ENCODE peak calls at places on chromosomes 6 and 20, in four cellular contexts. One of them, this sample, is unnamed.

GRCh38 chr6:50007821-50008220 is 14.0 kb downstream of the DEFB110 start:
- DNase-seq in NT2/D1: no peak
- DNase-seq in pancreas: no peak
- DNase-seq in effector memory CD4-positive, alpha-beta T cell: no peak
- DNase-seq in this sample: no peak

GRCh38 chr6:170099387-170099786 is 191.5 kb downstream of the DLL1 start:
- DNase-seq in NT2/D1: no peak
- DNase-seq in pancreas: peak; percentile 2
- DNase-seq in effector memory CD4-positive, alpha-beta T cell: no peak
- DNase-seq in this sample: no peak

GRCh38 chr6:110547266-110547964 is 71.0 kb upstream of the SLC22A16 start:
- DNase-seq in NT2/D1: no peak
- DNase-seq in pancreas: no peak
- DNase-seq in effector memory CD4-positive, alpha-beta T cell: no peak
- DNase-seq in this sample: no peak

GRCh38 chr6:136627191-136627590 is 77.0 kb upstream of the MAP7 start:
- DNase-seq in NT2/D1: no peak
- DNase-seq in pancreas: no peak
- DNase-seq in effector memory CD4-positive, alpha-beta T cell: no peak
- DNase-seq in this sample: no peak

GRCh38 chr6:17630511-17631073 is 30.5 kb downstream of the FAM8A1 start:
- DNase-seq in NT2/D1: no peak
- DNase-seq in pancreas: no peak
- DNase-seq in effector memory CD4-positive, alpha-beta T cell: no peak
- DNase-seq in this sample: peak; percentile 38

GRCh38 chr20:62029951-62030350 is 35.7 kb downstream of the TAF4 start:
- DNase-seq in NT2/D1: no peak
- DNase-seq in pancreas: no peak
- DNase-seq in effector memory CD4-positive, alpha-beta T cell: no peak
- DNase-seq in this sample: no peak

GRCh38 chr6:71473908-71474307 is 185.3 kb downstream of the OGFRL1 start:
- DNase-seq in NT2/D1: no peak
- DNase-seq in pancreas: no peak
- DNase-seq in effector memory CD4-positive, alpha-beta T cell: no peak
- DNase-seq in this sample: no peak

GRCh38 chr20:32208499-32209154 is 947 bp downstream of the POFUT1 start:
- DNase-seq in NT2/D1: no peak
- DNase-seq in pancreas: no peak
- DNase-seq in effector memory CD4-positive, alpha-beta T cell: no peak
- DNase-seq in this sample: peak; percentile 25

GRCh38 chr6:169723991-169724553 is at the start of gene PHF10:
- DNase-seq in NT2/D1: no peak
- DNase-seq in pancreas: peak; percentile 25
- DNase-seq in effector memory CD4-positive, alpha-beta T cell: peak; percentile 24
- DNase-seq in this sample: no peak

GRCh38 chr6:119960065-119960464 is 610.5 kb upstream of the MAN1A1 start:
- DNase-seq in NT2/D1: no peak
- DNase-seq in pancreas: no peak
- DNase-seq in effector memory CD4-positive, alpha-beta T cell: no peak
- DNase-seq in this sample: peak; percentile 18

GRCh38 chr6:129683606-129684322 is 26.2 kb downstream of the ARHGAP18 start:
- DNase-seq in NT2/D1: peak; percentile 8
- DNase-seq in pancreas: peak; percentile 76
- DNase-seq in effector memory CD4-positive, alpha-beta T cell: peak; percentile 67
- DNase-seq in this sample: no peak

GRCh38 chr20:49801882-49802281 is 10.7 kb upstream of the SLC9A8 start:
- DNase-seq in NT2/D1: no peak
- DNase-seq in pancreas: no peak
- DNase-seq in effector memory CD4-positive, alpha-beta T cell: no peak
- DNase-seq in this sample: no peak

GRCh38 chr6:163457637-163458561 is 43.4 kb downstream of the QKI start:
- DNase-seq in NT2/D1: no peak
- DNase-seq in pancreas: no peak
- DNase-seq in effector memory CD4-positive, alpha-beta T cell: no peak
- DNase-seq in this sample: no peak

GRCh38 chr6:29708432-29709177 is 14.6 kb upstream of the HLA-F start:
- DNase-seq in NT2/D1: no peak
- DNase-seq in pancreas: no peak
- DNase-seq in effector memory CD4-positive, alpha-beta T cell: peak; percentile 74
- DNase-seq in this sample: no peak

GRCh38 chr6:128725271-128726233 is 157.4 kb upstream of the LAMA2 start:
- DNase-seq in NT2/D1: no peak
- DNase-seq in pancreas: no peak
- DNase-seq in effector memory CD4-positive, alpha-beta T cell: no peak
- DNase-seq in this sample: peak; percentile 81

GRCh38 chr6:135815216-135815615 is 36.3 kb upstream of the PDE7B start:
- DNase-seq in NT2/D1: no peak
- DNase-seq in pancreas: no peak
- DNase-seq in effector memory CD4-positive, alpha-beta T cell: no peak
- DNase-seq in this sample: no peak

GRCh38 chr20:32062776-32063170 is 10.7 kb downstream of the HCK start:
- DNase-seq in NT2/D1: no peak
- DNase-seq in pancreas: peak; percentile 60
- DNase-seq in effector memory CD4-positive, alpha-beta T cell: no peak
- DNase-seq in this sample: no peak

GRCh38 chr6:11732036-11732545 is 46.5 kb downstream of the ADTRP start:
- DNase-seq in NT2/D1: no peak
- DNase-seq in pancreas: peak; percentile 63
- DNase-seq in effector memory CD4-positive, alpha-beta T cell: no peak
- DNase-seq in this sample: no peak

GRCh38 chr20:9609892-9610502 is 95.6 kb downstream of the LAMP5 start:
- DNase-seq in NT2/D1: peak; percentile 71
- DNase-seq in pancreas: peak; percentile 43
- DNase-seq in effector memory CD4-positive, alpha-beta T cell: no peak
- DNase-seq in this sample: peak; percentile 57

GRCh38 chr6:125201961-125202729 is 48.6 kb downstream of the TPD52L1 start:
- DNase-seq in NT2/D1: no peak
- DNase-seq in pancreas: peak; percentile 75
- DNase-seq in effector memory CD4-positive, alpha-beta T cell: no peak
- DNase-seq in this sample: no peak

GRCh38 chr6:11386323-11386722 is 151.2 kb upstream of the TMEM170B start:
- DNase-seq in NT2/D1: no peak
- DNase-seq in pancreas: no peak
- DNase-seq in effector memory CD4-positive, alpha-beta T cell: no peak
- DNase-seq in this sample: no peak

GRCh38 chr6:7239590-7239948 is 73.4 kb downstream of the SSR1 start:
- DNase-seq in NT2/D1: no peak
- DNase-seq in pancreas: no peak
- DNase-seq in effector memory CD4-positive, alpha-beta T cell: no peak
- DNase-seq in this sample: no peak
- H3K4me1 ChIP-seq in NT2/D1: no peaks in the 10 kb centered on the region
- H3K4me1 ChIP-seq in pancreas: peaks cover 86% of the 10 kb centered on the region
- H3K4me1 ChIP-seq in effector memory CD4-positive, alpha-beta T cell: no peaks in the 10 kb centered on the region
- H3K4me1 ChIP-seq in this sample: peaks cover 16% of the 10 kb centered on the region

DNA sequence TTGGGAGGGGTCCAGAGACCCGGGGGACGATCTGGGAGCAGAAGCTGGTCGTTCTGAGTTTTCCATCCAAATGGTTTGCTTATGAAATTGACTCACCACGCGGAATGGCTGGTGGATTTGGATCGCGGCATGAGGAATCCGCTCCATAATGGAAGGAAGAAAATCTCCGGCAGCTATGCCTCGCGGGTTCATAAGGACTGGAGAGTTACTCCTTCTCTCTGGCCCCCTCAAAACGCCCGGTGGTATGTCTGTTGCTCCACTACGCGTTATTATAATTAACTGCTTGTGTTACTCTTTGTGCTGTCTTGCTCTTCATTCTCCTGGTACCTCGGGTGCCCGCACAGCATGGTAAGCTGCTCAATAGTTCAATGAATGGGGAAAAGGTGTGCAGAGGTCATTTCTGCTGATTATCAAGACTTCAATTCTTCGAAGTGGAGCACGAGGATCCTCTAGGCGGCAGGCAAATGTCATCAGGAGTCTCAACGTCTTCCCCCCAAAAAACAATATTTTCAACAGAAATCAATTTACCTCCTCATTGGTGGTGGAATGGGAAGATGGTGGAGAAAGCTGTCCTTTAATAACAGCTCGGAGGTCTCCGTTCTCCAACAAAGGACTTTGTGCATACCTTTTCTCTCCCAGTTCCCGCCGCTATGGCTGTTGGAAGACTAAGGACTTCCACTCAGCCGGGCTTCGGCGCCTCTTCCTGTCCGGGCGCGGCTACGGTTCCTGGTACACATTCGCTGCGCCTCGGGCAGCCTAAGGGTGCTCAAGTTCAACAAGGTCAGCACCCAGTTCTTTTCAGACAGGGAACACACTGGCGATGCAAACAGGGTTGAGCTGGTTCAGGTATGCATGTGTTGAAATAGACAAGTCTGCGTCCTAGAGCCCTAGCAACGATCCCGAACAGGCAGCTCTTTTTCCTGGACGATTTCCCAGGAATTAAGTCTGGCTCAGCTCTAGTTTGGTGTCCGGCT is 9.2 kb upstream of the PRSS16 start:
- DNase-seq in NT2/D1: no peak
- DNase-seq in pancreas: no peak
- DNase-seq in effector memory CD4-positive, alpha-beta T cell: no peak
- DNase-seq in this sample: no peak
- H3K4me3 ChIP-seq in NT2/D1: peak overlapping the region; percentile 50
- H3K4me3 ChIP-seq in pancreas: no peak overlapping the region
- H3K4me3 ChIP-seq in effector memory CD4-positive, alpha-beta T cell: no peak overlapping the region
- H3K4me3 ChIP-seq in this sample: no peak overlapping the region

DNA sequence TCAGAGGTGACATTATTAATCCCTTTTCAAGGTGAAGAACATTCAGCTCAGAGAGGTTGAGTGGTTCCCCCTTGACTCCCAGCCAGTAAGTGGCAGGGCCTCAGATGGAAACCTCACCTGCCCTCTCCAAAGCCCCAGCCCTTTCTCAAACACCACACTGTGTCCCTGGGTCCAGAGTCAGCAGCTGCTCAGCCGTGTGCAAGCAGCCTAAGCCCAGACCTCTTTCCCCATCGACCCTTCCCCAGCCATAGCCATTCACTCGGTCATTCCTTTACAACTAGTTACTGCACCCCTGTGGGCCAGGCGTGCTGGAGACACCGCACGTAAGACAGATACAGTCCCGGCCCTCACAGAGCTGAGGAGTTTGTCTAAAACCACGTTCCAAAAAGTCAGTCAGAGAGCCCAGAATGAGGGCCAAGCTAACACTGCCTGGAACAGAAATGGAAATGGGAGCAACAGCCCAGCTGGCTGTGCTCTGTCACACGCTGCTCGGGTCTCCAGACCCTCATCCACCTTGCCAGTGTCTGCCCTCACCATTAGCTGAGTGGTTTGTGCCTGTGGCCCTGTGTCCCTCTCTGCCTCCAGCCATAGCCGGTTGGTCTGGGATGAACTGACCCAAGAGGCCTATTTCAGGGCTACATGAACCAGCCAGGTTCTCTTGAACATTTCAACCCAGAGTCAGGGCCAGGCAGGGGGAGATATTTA is 29.6 kb downstream of the ZC3H12D start:
- DNase-seq in NT2/D1: no peak
- DNase-seq in pancreas: no peak
- DNase-seq in effector memory CD4-positive, alpha-beta T cell: no peak
- DNase-seq in this sample: no peak
- H3K27me3 ChIP-seq in NT2/D1: peaks cover 25% of the 10 kb centered on the region
- H3K27me3 ChIP-seq in pancreas: no peaks in the 10 kb centered on the region
- H3K27me3 ChIP-seq in effector memory CD4-positive, alpha-beta T cell: no peaks in the 10 kb centered on the region
- H3K27me3 ChIP-seq in this sample: no peaks in the 10 kb centered on the region

GRCh38 chr6:56838016-56838555 is 116.8 kb upstream of the BEND6 start:
- DNase-seq in NT2/D1: no peak
- DNase-seq in pancreas: no peak
- DNase-seq in effector memory CD4-positive, alpha-beta T cell: no peak
- DNase-seq in this sample: no peak
- H3K4me1 ChIP-seq in NT2/D1: no peaks in the 10 kb centered on the region
- H3K4me1 ChIP-seq in pancreas: no peaks in the 10 kb centered on the region
- H3K4me1 ChIP-seq in effector memory CD4-positive, alpha-beta T cell: no peaks in the 10 kb centered on the region
- H3K4me1 ChIP-seq in this sample: peaks cover 31% of the 10 kb centered on the region

GRCh38 chr6:156795825-156796224 is 18.6 kb downstream of the ARID1B start:
- DNase-seq in NT2/D1: no peak
- DNase-seq in pancreas: no peak
- DNase-seq in effector memory CD4-positive, alpha-beta T cell: no peak
- DNase-seq in this sample: no peak
- H3K4me3 ChIP-seq in NT2/D1: no peak overlapping the region
- H3K4me3 ChIP-seq in pancreas: peak overlapping the region; percentile 20
- H3K4me3 ChIP-seq in effector memory CD4-positive, alpha-beta T cell: no peak overlapping the region
- H3K4me3 ChIP-seq in this sample: no peak overlapping the region

DNA sequence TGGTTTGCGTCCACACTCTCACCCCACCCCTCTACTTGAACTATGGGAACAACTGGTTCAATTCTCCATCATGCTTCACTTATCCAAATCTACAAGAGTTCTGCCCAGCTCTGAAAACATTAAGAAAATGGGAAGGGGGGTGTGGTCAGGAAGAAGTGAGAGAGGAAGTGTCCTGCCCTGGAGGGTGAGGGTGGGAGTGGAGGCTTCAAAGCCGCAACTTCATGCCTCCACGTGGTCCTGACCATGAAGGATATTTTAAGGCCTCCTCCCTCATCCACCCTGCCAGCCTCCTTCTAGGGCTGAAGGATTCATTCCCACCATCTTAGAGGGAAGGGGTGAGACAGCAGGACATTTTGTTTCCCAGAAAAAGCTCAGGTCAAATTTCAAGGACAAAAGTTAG is 5.0 kb downstream of the RIMS4 start:
- DNase-seq in NT2/D1: no peak
- DNase-seq in pancreas: no peak
- DNase-seq in effector memory CD4-positive, alpha-beta T cell: no peak
- DNase-seq in this sample: no peak
- H3K27me3 ChIP-seq in NT2/D1: peaks cover 27% of the 10 kb centered on the region
- H3K27me3 ChIP-seq in pancreas: no peaks in the 10 kb centered on the region
- H3K27me3 ChIP-seq in effector memory CD4-positive, alpha-beta T cell: peaks cover 22% of the 10 kb centered on the region
- H3K27me3 ChIP-seq in this sample: no peaks in the 10 kb centered on the region

This sample was measured in HAP-1.